ENCODE peak calls at places on chromosomes 2 and 18, in seven cellular contexts. One of them, this sample, is unnamed.

GRCh38 chr2:102258386-102259074 is 52.8 kb upstream of the IL1RL1 start:
- DNase-seq in trophoblast cell: peak; percentile 38
- DNase-seq in neuronal stem cell: no peak
- DNase-seq in H1: no peak
- DNase-seq in IMR-90: peak; percentile 97
- DNase-seq in mesendoderm: peak; percentile 47
- DNase-seq in mesenchymal stem cell: peak; percentile 97
- DNase-seq in this sample: no peak

GRCh38 chr2:113876503-113877387 is 13.1 kb upstream of the ACTR3 start:
- DNase-seq in trophoblast cell: peak; percentile 43
- DNase-seq in IMR-90: no peak
- DNase-seq in H1: no peak
- DNase-seq in mesendoderm: peak; percentile 57
- DNase-seq in neuronal stem cell: no peak
- DNase-seq in mesenchymal stem cell: no peak
- DNase-seq in this sample: peak; percentile 63

GRCh38 chr18:49494660-49495059 is 7.6 kb upstream of the C18orf32 start:
- DNase-seq in mesenchymal stem cell: no peak
- DNase-seq in trophoblast cell: no peak
- DNase-seq in IMR-90: no peak
- DNase-seq in neuronal stem cell: no peak
- DNase-seq in H1: no peak
- DNase-seq in mesendoderm: no peak
- DNase-seq in this sample: no peak

GRCh38 chr2:78654941-78655340 is 370.6 kb upstream of the REG3G start:
- DNase-seq in IMR-90: no peak
- DNase-seq in trophoblast cell: no peak
- DNase-seq in H1: no peak
- DNase-seq in neuronal stem cell: no peak
- DNase-seq in mesendoderm: no peak
- DNase-seq in mesenchymal stem cell: no peak
- DNase-seq in this sample: peak; percentile 36

GRCh38 chr2:233822781-233823730 is 31.3 kb downstream of the HJURP start:
- DNase-seq in trophoblast cell: no peak
- DNase-seq in H1: no peak
- DNase-seq in neuronal stem cell: no peak
- DNase-seq in mesenchymal stem cell: no peak
- DNase-seq in IMR-90: no peak
- DNase-seq in mesendoderm: no peak
- DNase-seq in this sample: peak; percentile 24

GRCh38 chr18:48665654-48666053 is 126.8 kb downstream of the CTIF start:
- DNase-seq in trophoblast cell: no peak
- DNase-seq in mesenchymal stem cell: no peak
- DNase-seq in mesendoderm: no peak
- DNase-seq in neuronal stem cell: no peak
- DNase-seq in H1: no peak
- DNase-seq in IMR-90: no peak
- DNase-seq in this sample: no peak

GRCh38 chr2:205721057-205721767 is 38.9 kb downstream of the NRP2 start:
- DNase-seq in mesenchymal stem cell: no peak
- DNase-seq in trophoblast cell: no peak
- DNase-seq in mesendoderm: peak; percentile 84
- DNase-seq in IMR-90: no peak
- DNase-seq in neuronal stem cell: no peak
- DNase-seq in H1: no peak
- DNase-seq in this sample: peak; percentile 43

GRCh38 chr2:196077821-196078220 is 9.2 kb upstream of the DNAH7 start:
- DNase-seq in trophoblast cell: no peak
- DNase-seq in H1: no peak
- DNase-seq in IMR-90: peak; percentile 49
- DNase-seq in mesendoderm: no peak
- DNase-seq in neuronal stem cell: no peak
- DNase-seq in mesenchymal stem cell: peak; percentile 21
- DNase-seq in this sample: no peak

GRCh38 chr18:21218862-21219261 is 23.2 kb upstream of the GREB1L start:
- DNase-seq in neuronal stem cell: no peak
- DNase-seq in trophoblast cell: no peak
- DNase-seq in H1: no peak
- DNase-seq in mesendoderm: peak; percentile 22
- DNase-seq in mesenchymal stem cell: no peak
- DNase-seq in IMR-90: no peak
- DNase-seq in this sample: no peak

GRCh38 chr2:15082105-15083058 is 449.9 kb downstream of the LRATD1 start:
- DNase-seq in mesenchymal stem cell: no peak
- DNase-seq in mesendoderm: no peak
- DNase-seq in trophoblast cell: no peak
- DNase-seq in neuronal stem cell: no peak
- DNase-seq in IMR-90: no peak
- DNase-seq in H1: no peak
- DNase-seq in this sample: no peak

GRCh38 chr2:141035846-141036420 is 1094.9 kb downstream of the LRP1B start:
- DNase-seq in trophoblast cell: no peak
- DNase-seq in mesendoderm: no peak
- DNase-seq in mesenchymal stem cell: peak; percentile 68
- DNase-seq in IMR-90: peak; percentile 43
- DNase-seq in neuronal stem cell: no peak
- DNase-seq in H1: no peak
- DNase-seq in this sample: no peak

GRCh38 chr18:59502222-59502898 is 143.3 kb upstream of the LMAN1 start:
- DNase-seq in mesenchymal stem cell: peak; percentile 72
- DNase-seq in H1: no peak
- DNase-seq in trophoblast cell: no peak
- DNase-seq in IMR-90: peak; percentile 94
- DNase-seq in neuronal stem cell: no peak
- DNase-seq in mesendoderm: no peak
- DNase-seq in this sample: no peak

GRCh38 chr2:127721978-127722355 is 20.7 kb downstream of the SFT2D3 start:
- DNase-seq in H1: no peak
- DNase-seq in mesenchymal stem cell: peak; percentile 29
- DNase-seq in trophoblast cell: peak; percentile 10
- DNase-seq in IMR-90: peak; percentile 41
- DNase-seq in neuronal stem cell: no peak
- DNase-seq in mesendoderm: no peak
- DNase-seq in this sample: no peak

GRCh38 chr2:205685314-205686230 is 3.3 kb downstream of the NRP2 start:
- DNase-seq in neuronal stem cell: no peak
- DNase-seq in H1: no peak
- DNase-seq in trophoblast cell: peak; percentile 74
- DNase-seq in mesendoderm: peak; percentile 89
- DNase-seq in mesenchymal stem cell: peak; percentile 78
- DNase-seq in IMR-90: peak; percentile 67
- DNase-seq in this sample: peak; percentile 76

GRCh38 chr2:30633039-30633438 is 174.2 kb downstream of the CAPN13 start:
- DNase-seq in H1: no peak
- DNase-seq in neuronal stem cell: no peak
- DNase-seq in mesendoderm: no peak
- DNase-seq in mesenchymal stem cell: no peak
- DNase-seq in trophoblast cell: no peak
- DNase-seq in IMR-90: no peak
- DNase-seq in this sample: no peak

GRCh38 chr2:24855022-24855622 is 61.9 kb downstream of the CENPO start:
- DNase-seq in trophoblast cell: no peak
- DNase-seq in mesendoderm: no peak
- DNase-seq in mesenchymal stem cell: no peak
- DNase-seq in H1: no peak
- DNase-seq in neuronal stem cell: no peak
- DNase-seq in IMR-90: no peak
- DNase-seq in this sample: no peak

GRCh38 chr18:70450658-70451253 is 161.9 kb downstream of the SOCS6 start:
- DNase-seq in trophoblast cell: peak; percentile 14
- DNase-seq in neuronal stem cell: no peak
- DNase-seq in mesenchymal stem cell: peak; percentile 41
- DNase-seq in mesendoderm: no peak
- DNase-seq in IMR-90: peak; percentile 32
- DNase-seq in H1: no peak
- DNase-seq in this sample: no peak

GRCh38 chr2:180564051-180564450 is 416.4 kb upstream of the UBE2E3 start:
- DNase-seq in mesendoderm: no peak
- DNase-seq in mesenchymal stem cell: no peak
- DNase-seq in neuronal stem cell: no peak
- DNase-seq in IMR-90: no peak
- DNase-seq in H1: no peak
- DNase-seq in trophoblast cell: no peak
- DNase-seq in this sample: no peak

GRCh38 chr2:232422051-232422450 is 15.4 kb downstream of the ALPG start:
- DNase-seq in IMR-90: no peak
- DNase-seq in mesendoderm: no peak
- DNase-seq in mesenchymal stem cell: no peak
- DNase-seq in trophoblast cell: no peak
- DNase-seq in H1: no peak
- DNase-seq in neuronal stem cell: no peak
- DNase-seq in this sample: peak; percentile 32

GRCh38 chr2:235098736-235099494 is 147.1 kb downstream of the SH3BP4 start:
- DNase-seq in H1: no peak
- DNase-seq in neuronal stem cell: no peak
- DNase-seq in trophoblast cell: no peak
- DNase-seq in mesenchymal stem cell: no peak
- DNase-seq in IMR-90: peak; percentile 43
- DNase-seq in mesendoderm: no peak
- DNase-seq in this sample: no peak

GRCh38 chr2:238326801-238327365 is 6.6 kb downstream of the TRAF3IP1 start:
- DNase-seq in mesendoderm: no peak
- DNase-seq in trophoblast cell: no peak
- DNase-seq in H1: no peak
- DNase-seq in neuronal stem cell: no peak
- DNase-seq in IMR-90: no peak
- DNase-seq in mesenchymal stem cell: no peak
- DNase-seq in this sample: no peak

GRCh38 chr2:235044501-235045271 is 92.9 kb downstream of the SH3BP4 start:
- DNase-seq in IMR-90: no peak
- DNase-seq in mesenchymal stem cell: no peak
- DNase-seq in neuronal stem cell: no peak
- DNase-seq in H1: no peak
- DNase-seq in mesendoderm: no peak
- DNase-seq in trophoblast cell: peak; percentile 37
- DNase-seq in this sample: no peak

GRCh38 chr2:101655941-101656422 is 41.5 kb upstream of the MAP4K4 start:
- DNase-seq in H1: no peak
- DNase-seq in trophoblast cell: no peak
- DNase-seq in IMR-90: peak; percentile 76
- DNase-seq in mesenchymal stem cell: peak; percentile 28
- DNase-seq in neuronal stem cell: no peak
- DNase-seq in mesendoderm: no peak
- DNase-seq in this sample: no peak

GRCh38 chr2:95272299-95272751 is 1.9 kb upstream of the PROM2 start:
- DNase-seq in H1: no peak
- DNase-seq in mesenchymal stem cell: no peak
- DNase-seq in neuronal stem cell: no peak
- DNase-seq in trophoblast cell: no peak
- DNase-seq in mesendoderm: no peak
- DNase-seq in IMR-90: no peak
- DNase-seq in this sample: peak; percentile 12

GRCh38 chr2:54015809-54016703 is 45.3 kb upstream of the PSME4 start:
- DNase-seq in mesendoderm: no peak
- DNase-seq in H1: no peak
- DNase-seq in neuronal stem cell: no peak
- DNase-seq in trophoblast cell: no peak
- DNase-seq in mesenchymal stem cell: peak; percentile 78
- DNase-seq in IMR-90: peak; percentile 88
- DNase-seq in this sample: no peak

GRCh38 chr2:74179063-74179865 is 585 bp upstream of the MOB1A start:
- DNase-seq in H1: no peak
- DNase-seq in mesendoderm: no peak
- DNase-seq in neuronal stem cell: no peak
- DNase-seq in mesenchymal stem cell: no peak
- DNase-seq in IMR-90: no peak
- DNase-seq in trophoblast cell: peak; percentile 69
- DNase-seq in this sample: no peak

GRCh38 chr2:241315879-241316700 is at the start of gene SEPTIN2:
- DNase-seq in trophoblast cell: peak; percentile 51
- DNase-seq in H1: no peak
- DNase-seq in IMR-90: peak; percentile 28
- DNase-seq in mesenchymal stem cell: peak; percentile 77
- DNase-seq in mesendoderm: peak; percentile 80
- DNase-seq in neuronal stem cell: no peak
- DNase-seq in this sample: no peak

GRCh38 chr2:45570671-45571334 is 40.3 kb downstream of the SRBD1 start:
- DNase-seq in neuronal stem cell: no peak
- DNase-seq in mesenchymal stem cell: peak; percentile 56
- DNase-seq in H1: peak; percentile 2
- DNase-seq in mesendoderm: peak; percentile 39
- DNase-seq in IMR-90: peak; percentile 32
- DNase-seq in trophoblast cell: peak; percentile 2
- DNase-seq in this sample: peak; percentile 29
- H4K8ac ChIP-seq in neuronal stem cell: no peak overlapping the region
- H4K8ac ChIP-seq in mesenchymal stem cell: no peak overlapping the region
- H4K8ac ChIP-seq in H1: no peak overlapping the region
- H4K8ac ChIP-seq in mesendoderm: no peak overlapping the region
- H4K8ac ChIP-seq in IMR-90: peak overlapping the region; percentile 42
- H4K8ac ChIP-seq in trophoblast cell: no peak overlapping the region
- H4K8ac ChIP-seq in this sample: no peak overlapping the region

DNA sequence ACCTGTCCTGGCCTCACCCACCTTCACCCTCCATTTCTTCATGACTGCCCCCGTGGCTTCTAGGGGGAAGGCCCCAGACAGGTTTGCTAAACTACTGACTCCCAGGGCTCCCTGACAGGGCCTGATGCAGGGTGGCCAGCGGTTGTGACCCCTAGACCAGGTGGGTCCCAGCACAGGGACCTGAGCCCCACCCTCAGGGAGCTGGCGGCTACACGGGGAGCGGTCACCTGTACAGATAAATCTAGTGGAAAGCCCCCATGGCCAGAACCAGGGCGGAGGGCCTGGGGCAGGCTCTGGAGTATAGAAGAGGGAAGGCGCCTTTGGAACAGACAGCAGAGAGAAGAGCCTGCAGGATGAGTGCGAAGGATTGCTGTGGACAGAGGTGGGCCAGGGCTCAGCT is 42.5 kb upstream of the PLB1 start:
- DNase-seq in mesenchymal stem cell: no peak
- DNase-seq in H1: no peak
- DNase-seq in IMR-90: no peak
- DNase-seq in mesendoderm: no peak
- DNase-seq in neuronal stem cell: no peak
- DNase-seq in trophoblast cell: no peak
- DNase-seq in this sample: no peak
- H4K8ac ChIP-seq in mesenchymal stem cell: no peak overlapping the region
- H4K8ac ChIP-seq in H1: peak overlapping the region; percentile 22
- H4K8ac ChIP-seq in IMR-90: no peak overlapping the region
- H4K8ac ChIP-seq in mesendoderm: no peak overlapping the region
- H4K8ac ChIP-seq in neuronal stem cell: no peak overlapping the region
- H4K8ac ChIP-seq in trophoblast cell: no peak overlapping the region
- H4K8ac ChIP-seq in this sample: no peak overlapping the region

DNA sequence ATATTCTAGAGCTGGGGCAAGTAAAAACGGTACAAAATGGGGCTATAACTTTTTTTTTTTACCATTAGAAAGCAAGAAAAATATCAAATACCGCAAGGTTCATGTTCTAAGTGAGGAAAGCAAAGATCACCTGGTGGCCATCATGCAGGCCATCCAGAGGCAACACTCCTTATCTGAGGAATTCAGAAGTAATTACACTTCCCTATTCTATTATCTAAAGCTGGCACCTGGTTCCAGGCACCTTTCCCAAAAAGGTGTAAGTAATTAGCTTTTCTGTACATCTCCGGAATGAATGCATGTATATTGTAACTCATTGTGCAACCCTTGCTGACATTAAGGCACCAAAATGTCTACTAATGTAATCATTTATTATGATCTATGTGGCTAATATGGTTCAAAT is 152.5 kb upstream of the GYPC start:
- DNase-seq in IMR-90: no peak
- DNase-seq in neuronal stem cell: no peak
- DNase-seq in mesendoderm: peak; percentile 3
- DNase-seq in mesenchymal stem cell: no peak
- DNase-seq in trophoblast cell: no peak
- DNase-seq in H1: no peak
- DNase-seq in this sample: no peak
- H4K8ac ChIP-seq in IMR-90: no peak overlapping the region
- H4K8ac ChIP-seq in neuronal stem cell: no peak overlapping the region
- H4K8ac ChIP-seq in mesendoderm: no peak overlapping the region
- H4K8ac ChIP-seq in mesenchymal stem cell: no peak overlapping the region
- H4K8ac ChIP-seq in trophoblast cell: no peak overlapping the region
- H4K8ac ChIP-seq in H1: no peak overlapping the region
- H4K8ac ChIP-seq in this sample: no peak overlapping the region

GRCh38 chr2:202154613-202155281 is 81.7 kb downstream of the KIAA2012 start:
- DNase-seq in neuronal stem cell: no peak
- DNase-seq in mesendoderm: no peak
- DNase-seq in mesenchymal stem cell: no peak
- DNase-seq in trophoblast cell: no peak
- DNase-seq in H1: no peak
- DNase-seq in IMR-90: peak; percentile 73
- DNase-seq in this sample: no peak
- H4K8ac ChIP-seq in neuronal stem cell: no peak overlapping the region
- H4K8ac ChIP-seq in mesendoderm: no peak overlapping the region
- H4K8ac ChIP-seq in mesenchymal stem cell: no peak overlapping the region
- H4K8ac ChIP-seq in trophoblast cell: no peak overlapping the region
- H4K8ac ChIP-seq in H1: no peak overlapping the region
- H4K8ac ChIP-seq in IMR-90: peak overlapping the region; percentile 10
- H4K8ac ChIP-seq in this sample: no peak overlapping the region

This sample was measured in H9.